ENCODE peak calls at places on chromosomes 12 and 14, in nine cellular contexts. One of them, this sample, is unnamed.

GRCh38 chr14:74706101-74706500 is 6.8 kb downstream of the AREL1 start:
- DNase-seq in T follicular helper cell: no peak
- DNase-seq in CD4-positive, CD25-positive, alpha-beta regulatory T cell: no peak
- DNase-seq in posterior cingulate gyrus: no peak
- DNase-seq in MCF 10A: no peak
- DNase-seq in stimulated activated CD4-positive, alpha-beta T cell treated with anti-CD3 and anti-CD28 coated beads, TNF-alpha, amount 100 ng/mL, for 4 hours: no peak
- DNase-seq in ureter: no peak
- DNase-seq in tibial nerve: no peak
- DNase-seq in HCT116: no peak
- DNase-seq in this sample: no peak

GRCh38 chr12:49027846-49028245 is 9.3 kb upstream of the PRKAG1 start:
- DNase-seq in tibial nerve: no peak
- DNase-seq in ureter: no peak
- DNase-seq in T follicular helper cell: no peak
- DNase-seq in CD4-positive, CD25-positive, alpha-beta regulatory T cell: no peak
- DNase-seq in HCT116: no peak
- DNase-seq in posterior cingulate gyrus: no peak
- DNase-seq in stimulated activated CD4-positive, alpha-beta T cell treated with anti-CD3 and anti-CD28 coated beads, TNF-alpha, amount 100 ng/mL, for 4 hours: no peak
- DNase-seq in MCF 10A: no peak
- DNase-seq in this sample: peak

GRCh38 chr14:104473244-104473565 is 106.4 kb upstream of the C14orf180 start:
- DNase-seq in tibial nerve: no peak
- DNase-seq in HCT116: no peak
- DNase-seq in ureter: no peak
- DNase-seq in T follicular helper cell: no peak
- DNase-seq in MCF 10A: no peak
- DNase-seq in CD4-positive, CD25-positive, alpha-beta regulatory T cell: no peak
- DNase-seq in stimulated activated CD4-positive, alpha-beta T cell treated with anti-CD3 and anti-CD28 coated beads, TNF-alpha, amount 100 ng/mL, for 4 hours: no peak
- DNase-seq in posterior cingulate gyrus: no peak
- DNase-seq in this sample: no peak

GRCh38 chr12:108722992-108723766 is 8.1 kb downstream of the CORO1C start:
- DNase-seq in stimulated activated CD4-positive, alpha-beta T cell treated with anti-CD3 and anti-CD28 coated beads, TNF-alpha, amount 100 ng/mL, for 4 hours: no peak
- DNase-seq in HCT116: no peak
- DNase-seq in ureter: no peak
- DNase-seq in CD4-positive, CD25-positive, alpha-beta regulatory T cell: no peak
- DNase-seq in tibial nerve: no peak
- DNase-seq in MCF 10A: peak
- DNase-seq in T follicular helper cell: no peak
- DNase-seq in posterior cingulate gyrus: no peak
- DNase-seq in this sample: no peak

GRCh38 chr14:101721111-101721510 is 40.4 kb upstream of the PPP2R5C start:
- DNase-seq in MCF 10A: no peak
- DNase-seq in T follicular helper cell: no peak
- DNase-seq in posterior cingulate gyrus: no peak
- DNase-seq in stimulated activated CD4-positive, alpha-beta T cell treated with anti-CD3 and anti-CD28 coated beads, TNF-alpha, amount 100 ng/mL, for 4 hours: no peak
- DNase-seq in ureter: peak
- DNase-seq in CD4-positive, CD25-positive, alpha-beta regulatory T cell: no peak
- DNase-seq in HCT116: no peak
- DNase-seq in tibial nerve: no peak
- DNase-seq in this sample: no peak

GRCh38 chr12:113862570-113863454 is 103.3 kb downstream of the RBM19 start:
- DNase-seq in ureter: no peak
- DNase-seq in CD4-positive, CD25-positive, alpha-beta regulatory T cell: no peak
- DNase-seq in stimulated activated CD4-positive, alpha-beta T cell treated with anti-CD3 and anti-CD28 coated beads, TNF-alpha, amount 100 ng/mL, for 4 hours: no peak
- DNase-seq in MCF 10A: no peak
- DNase-seq in tibial nerve: no peak
- DNase-seq in T follicular helper cell: no peak
- DNase-seq in posterior cingulate gyrus: no peak
- DNase-seq in HCT116: no peak
- DNase-seq in this sample: peak

GRCh38 chr12:71024281-71024680 is 103.7 kb upstream of the PTPRR start:
- DNase-seq in MCF 10A: no peak
- DNase-seq in HCT116: no peak
- DNase-seq in T follicular helper cell: no peak
- DNase-seq in CD4-positive, CD25-positive, alpha-beta regulatory T cell: no peak
- DNase-seq in ureter: no peak
- DNase-seq in tibial nerve: no peak
- DNase-seq in posterior cingulate gyrus: no peak
- DNase-seq in stimulated activated CD4-positive, alpha-beta T cell treated with anti-CD3 and anti-CD28 coated beads, TNF-alpha, amount 100 ng/mL, for 4 hours: no peak
- DNase-seq in this sample: no peak

GRCh38 chr12:124539084-124540041 is 28.0 kb downstream of the NCOR2 start:
- DNase-seq in ureter: no peak
- DNase-seq in stimulated activated CD4-positive, alpha-beta T cell treated with anti-CD3 and anti-CD28 coated beads, TNF-alpha, amount 100 ng/mL, for 4 hours: no peak
- DNase-seq in HCT116: no peak
- DNase-seq in MCF 10A: no peak
- DNase-seq in posterior cingulate gyrus: no peak
- DNase-seq in CD4-positive, CD25-positive, alpha-beta regulatory T cell: no peak
- DNase-seq in T follicular helper cell: no peak
- DNase-seq in tibial nerve: no peak
- DNase-seq in this sample: no peak

GRCh38 chr12:88578274-88578673 is 2.0 kb downstream of the KITLG start:
- DNase-seq in posterior cingulate gyrus: no peak
- DNase-seq in tibial nerve: no peak
- DNase-seq in stimulated activated CD4-positive, alpha-beta T cell treated with anti-CD3 and anti-CD28 coated beads, TNF-alpha, amount 100 ng/mL, for 4 hours: no peak
- DNase-seq in MCF 10A: no peak
- DNase-seq in T follicular helper cell: no peak
- DNase-seq in ureter: no peak
- DNase-seq in CD4-positive, CD25-positive, alpha-beta regulatory T cell: no peak
- DNase-seq in HCT116: no peak
- DNase-seq in this sample: no peak

GRCh38 chr14:94816113-94816512 is 46.2 kb upstream of the GSC start:
- DNase-seq in ureter: no peak
- DNase-seq in stimulated activated CD4-positive, alpha-beta T cell treated with anti-CD3 and anti-CD28 coated beads, TNF-alpha, amount 100 ng/mL, for 4 hours: no peak
- DNase-seq in T follicular helper cell: no peak
- DNase-seq in HCT116: no peak
- DNase-seq in MCF 10A: no peak
- DNase-seq in CD4-positive, CD25-positive, alpha-beta regulatory T cell: no peak
- DNase-seq in tibial nerve: no peak
- DNase-seq in posterior cingulate gyrus: no peak
- DNase-seq in this sample: no peak

GRCh38 chr14:60249321-60250251 is 565 bp downstream of the PPM1A start:
- DNase-seq in HCT116: peak
- DNase-seq in MCF 10A: peak
- DNase-seq in CD4-positive, CD25-positive, alpha-beta regulatory T cell: peak
- DNase-seq in posterior cingulate gyrus: peak
- DNase-seq in ureter: peak
- DNase-seq in stimulated activated CD4-positive, alpha-beta T cell treated with anti-CD3 and anti-CD28 coated beads, TNF-alpha, amount 100 ng/mL, for 4 hours: peak
- DNase-seq in tibial nerve: peak
- DNase-seq in T follicular helper cell: peak
- DNase-seq in this sample: peak

GRCh38 chr12:72511906-72512305 is 239.7 kb downstream of the TRHDE start:
- DNase-seq in T follicular helper cell: no peak
- DNase-seq in CD4-positive, CD25-positive, alpha-beta regulatory T cell: no peak
- DNase-seq in HCT116: no peak
- DNase-seq in MCF 10A: no peak
- DNase-seq in ureter: no peak
- DNase-seq in stimulated activated CD4-positive, alpha-beta T cell treated with anti-CD3 and anti-CD28 coated beads, TNF-alpha, amount 100 ng/mL, for 4 hours: no peak
- DNase-seq in posterior cingulate gyrus: no peak
- DNase-seq in tibial nerve: no peak
- DNase-seq in this sample: no peak

GRCh38 chr12:113056631-113057488 is at the start of gene DTX1:
- DNase-seq in tibial nerve: no peak
- DNase-seq in CD4-positive, CD25-positive, alpha-beta regulatory T cell: no peak
- DNase-seq in HCT116: no peak
- DNase-seq in posterior cingulate gyrus: peak
- DNase-seq in ureter: no peak
- DNase-seq in MCF 10A: no peak
- DNase-seq in stimulated activated CD4-positive, alpha-beta T cell treated with anti-CD3 and anti-CD28 coated beads, TNF-alpha, amount 100 ng/mL, for 4 hours: peak
- DNase-seq in T follicular helper cell: peak
- DNase-seq in this sample: peak

GRCh38 chr12:21881950-21882349 is 59.3 kb downstream of the ABCC9 start:
- DNase-seq in MCF 10A: no peak
- DNase-seq in T follicular helper cell: no peak
- DNase-seq in CD4-positive, CD25-positive, alpha-beta regulatory T cell: no peak
- DNase-seq in tibial nerve: no peak
- DNase-seq in HCT116: no peak
- DNase-seq in ureter: no peak
- DNase-seq in posterior cingulate gyrus: peak
- DNase-seq in stimulated activated CD4-positive, alpha-beta T cell treated with anti-CD3 and anti-CD28 coated beads, TNF-alpha, amount 100 ng/mL, for 4 hours: no peak
- DNase-seq in this sample: no peak

GRCh38 chr14:76537912-76538647 is 162.1 kb downstream of the ESRRB start:
- DNase-seq in MCF 10A: no peak
- DNase-seq in stimulated activated CD4-positive, alpha-beta T cell treated with anti-CD3 and anti-CD28 coated beads, TNF-alpha, amount 100 ng/mL, for 4 hours: no peak
- DNase-seq in tibial nerve: no peak
- DNase-seq in ureter: no peak
- DNase-seq in T follicular helper cell: no peak
- DNase-seq in CD4-positive, CD25-positive, alpha-beta regulatory T cell: no peak
- DNase-seq in posterior cingulate gyrus: no peak
- DNase-seq in HCT116: no peak
- DNase-seq in this sample: no peak

GRCh38 chr14:55500708-55501107 is 60.3 kb upstream of the TBPL2 start:
- DNase-seq in HCT116: no peak
- DNase-seq in T follicular helper cell: no peak
- DNase-seq in stimulated activated CD4-positive, alpha-beta T cell treated with anti-CD3 and anti-CD28 coated beads, TNF-alpha, amount 100 ng/mL, for 4 hours: no peak
- DNase-seq in ureter: no peak
- DNase-seq in posterior cingulate gyrus: no peak
- DNase-seq in tibial nerve: no peak
- DNase-seq in CD4-positive, CD25-positive, alpha-beta regulatory T cell: no peak
- DNase-seq in MCF 10A: no peak
- DNase-seq in this sample: no peak

GRCh38 chr12:6765048-6765633 is 1.0 kb upstream of the PTMS start:
- DNase-seq in ureter: no peak
- DNase-seq in tibial nerve: no peak
- DNase-seq in posterior cingulate gyrus: no peak
- DNase-seq in stimulated activated CD4-positive, alpha-beta T cell treated with anti-CD3 and anti-CD28 coated beads, TNF-alpha, amount 100 ng/mL, for 4 hours: no peak
- DNase-seq in HCT116: no peak
- DNase-seq in CD4-positive, CD25-positive, alpha-beta regulatory T cell: no peak
- DNase-seq in T follicular helper cell: no peak
- DNase-seq in MCF 10A: peak
- DNase-seq in this sample: no peak

GRCh38 chr14:68226523-68226922 is 406.9 kb downstream of the RAD51B start:
- DNase-seq in ureter: no peak
- DNase-seq in HCT116: no peak
- DNase-seq in CD4-positive, CD25-positive, alpha-beta regulatory T cell: no peak
- DNase-seq in T follicular helper cell: no peak
- DNase-seq in MCF 10A: no peak
- DNase-seq in stimulated activated CD4-positive, alpha-beta T cell treated with anti-CD3 and anti-CD28 coated beads, TNF-alpha, amount 100 ng/mL, for 4 hours: no peak
- DNase-seq in posterior cingulate gyrus: no peak
- DNase-seq in tibial nerve: no peak
- DNase-seq in this sample: no peak

GRCh38 chr12:5497329-5498058 is 65.6 kb downstream of the NTF3 start:
- DNase-seq in CD4-positive, CD25-positive, alpha-beta regulatory T cell: no peak
- DNase-seq in MCF 10A: no peak
- DNase-seq in HCT116: no peak
- DNase-seq in posterior cingulate gyrus: no peak
- DNase-seq in stimulated activated CD4-positive, alpha-beta T cell treated with anti-CD3 and anti-CD28 coated beads, TNF-alpha, amount 100 ng/mL, for 4 hours: no peak
- DNase-seq in ureter: no peak
- DNase-seq in tibial nerve: no peak
- DNase-seq in T follicular helper cell: no peak
- DNase-seq in this sample: no peak

GRCh38 chr12:45646851-45647581 is 82.5 kb upstream of the ARID2 start:
- DNase-seq in posterior cingulate gyrus: no peak
- DNase-seq in HCT116: no peak
- DNase-seq in stimulated activated CD4-positive, alpha-beta T cell treated with anti-CD3 and anti-CD28 coated beads, TNF-alpha, amount 100 ng/mL, for 4 hours: no peak
- DNase-seq in ureter: no peak
- DNase-seq in T follicular helper cell: no peak
- DNase-seq in tibial nerve: no peak
- DNase-seq in MCF 10A: no peak
- DNase-seq in CD4-positive, CD25-positive, alpha-beta regulatory T cell: no peak
- DNase-seq in this sample: no peak

GRCh38 chr12:22525426-22525825 is 18.9 kb downstream of the C2CD5 start:
- DNase-seq in HCT116: no peak
- DNase-seq in posterior cingulate gyrus: no peak
- DNase-seq in stimulated activated CD4-positive, alpha-beta T cell treated with anti-CD3 and anti-CD28 coated beads, TNF-alpha, amount 100 ng/mL, for 4 hours: no peak
- DNase-seq in tibial nerve: no peak
- DNase-seq in MCF 10A: no peak
- DNase-seq in T follicular helper cell: no peak
- DNase-seq in ureter: no peak
- DNase-seq in CD4-positive, CD25-positive, alpha-beta regulatory T cell: no peak
- DNase-seq in this sample: no peak

GRCh38 chr12:45989857-45990467 is 412 bp downstream of the SCAF11 start:
- DNase-seq in stimulated activated CD4-positive, alpha-beta T cell treated with anti-CD3 and anti-CD28 coated beads, TNF-alpha, amount 100 ng/mL, for 4 hours: peak
- DNase-seq in posterior cingulate gyrus: no peak
- DNase-seq in T follicular helper cell: peak
- DNase-seq in ureter: peak
- DNase-seq in HCT116: peak
- DNase-seq in MCF 10A: no peak
- DNase-seq in CD4-positive, CD25-positive, alpha-beta regulatory T cell: no peak
- DNase-seq in tibial nerve: peak
- DNase-seq in this sample: no peak

GRCh38 chr12:7905071-7905470 is 30.9 kb downstream of the SLC2A3 start:
- DNase-seq in MCF 10A: peak
- DNase-seq in T follicular helper cell: no peak
- DNase-seq in CD4-positive, CD25-positive, alpha-beta regulatory T cell: no peak
- DNase-seq in HCT116: no peak
- DNase-seq in stimulated activated CD4-positive, alpha-beta T cell treated with anti-CD3 and anti-CD28 coated beads, TNF-alpha, amount 100 ng/mL, for 4 hours: no peak
- DNase-seq in posterior cingulate gyrus: no peak
- DNase-seq in tibial nerve: no peak
- DNase-seq in ureter: no peak
- DNase-seq in this sample: no peak

GRCh38 chr14:58752782-58753181 is 115.0 kb downstream of the DACT1 start:
- DNase-seq in ureter: peak
- DNase-seq in stimulated activated CD4-positive, alpha-beta T cell treated with anti-CD3 and anti-CD28 coated beads, TNF-alpha, amount 100 ng/mL, for 4 hours: no peak
- DNase-seq in tibial nerve: peak
- DNase-seq in posterior cingulate gyrus: peak
- DNase-seq in CD4-positive, CD25-positive, alpha-beta regulatory T cell: no peak
- DNase-seq in T follicular helper cell: no peak
- DNase-seq in MCF 10A: peak
- DNase-seq in HCT116: no peak
- DNase-seq in this sample: peak

GRCh38 chr14:34324363-34324795 is 137.7 kb downstream of the SPTSSA start:
- DNase-seq in T follicular helper cell: no peak
- DNase-seq in MCF 10A: peak
- DNase-seq in posterior cingulate gyrus: no peak
- DNase-seq in tibial nerve: no peak
- DNase-seq in stimulated activated CD4-positive, alpha-beta T cell treated with anti-CD3 and anti-CD28 coated beads, TNF-alpha, amount 100 ng/mL, for 4 hours: no peak
- DNase-seq in CD4-positive, CD25-positive, alpha-beta regulatory T cell: peak
- DNase-seq in ureter: no peak
- DNase-seq in HCT116: peak
- DNase-seq in this sample: no peak

GRCh38 chr12:1803736-1804135 is 16.6 kb upstream of the LRTM2 start:
- DNase-seq in posterior cingulate gyrus: peak
- DNase-seq in CD4-positive, CD25-positive, alpha-beta regulatory T cell: no peak
- DNase-seq in T follicular helper cell: no peak
- DNase-seq in stimulated activated CD4-positive, alpha-beta T cell treated with anti-CD3 and anti-CD28 coated beads, TNF-alpha, amount 100 ng/mL, for 4 hours: no peak
- DNase-seq in HCT116: no peak
- DNase-seq in ureter: no peak
- DNase-seq in MCF 10A: no peak
- DNase-seq in tibial nerve: no peak
- DNase-seq in this sample: peak

GRCh38 chr14:63685401-63685800 is 42.5 kb downstream of the SGPP1 start:
- DNase-seq in tibial nerve: no peak
- DNase-seq in CD4-positive, CD25-positive, alpha-beta regulatory T cell: no peak
- DNase-seq in HCT116: no peak
- DNase-seq in posterior cingulate gyrus: no peak
- DNase-seq in T follicular helper cell: no peak
- DNase-seq in stimulated activated CD4-positive, alpha-beta T cell treated with anti-CD3 and anti-CD28 coated beads, TNF-alpha, amount 100 ng/mL, for 4 hours: no peak
- DNase-seq in ureter: no peak
- DNase-seq in MCF 10A: no peak
- DNase-seq in this sample: no peak

This sample was measured in dorsolateral prefrontal cortex.